ENCODE peak calls at places on chromosome 20, in nine cellular contexts. P is nephron progenitor cell; G is stimulated activated CD4-positive, alpha-beta T cell treated with anti-CD3 and anti-CD28 coated beads, Interleukin-1b, Interleukin-23, amount 100 ng/mL, for 1 hour; C is D721Med; O is LoVo; D is GM03348; T is neural crest cell; M is activated naive CD8-positive, alpha-beta T cell treated with anti-CD3 and anti-CD28 coated beads for 36 hours; E is left cardiac atrium. Z is an unnamed sample.

GRCh38 chr20:45292343-45292742 is 14.3 kb upstream of the RBPJL start:
- DNase-seq in M (no peak), P (no peak), C (no peak), E (no peak), G (no peak), D (no peak), T (no peak), O (no peak), Z (no peak)

GRCh38 chr20:60372822-60373221 is 414.6 kb downstream of the CDH26 start:
- DNase-seq in G (no peak), E (no peak), M (no peak), O (no peak), T (no peak), P (no peak), D (no peak), C (no peak), Z (peak; percentile 22)

GRCh38 chr20:40738976-40739375 is 49.9 kb upstream of the MAFB start:
- DNase-seq in T (no peak), M (no peak), G (no peak), O (no peak), P (no peak), E (no peak), C (no peak), D (no peak), Z (no peak)

GRCh38 chr20:59001449-59002171 is 5.4 kb downstream of the CTSZ start:
- DNase-seq in G (no peak), M (no peak), T (no peak), P (no peak), C (no peak), O (no peak), D (no peak), E (no peak), Z (no peak)

GRCh38 chr20:32155017-32155965 is 45.8 kb downstream of the TM9SF4 start:
- DNase-seq in T (peak; percentile 35), P (peak; percentile 59), C (no peak), O (no peak), D (peak; percentile 86), M (no peak), G (no peak), E (peak; percentile 93), Z (peak; percentile 37)

GRCh38 chr20:16760431-16761304 is 12.5 kb downstream of the OTOR start:
- DNase-seq in G (no peak), P (no peak), C (no peak), D (no peak), E (no peak), T (no peak), O (no peak), M (no peak), Z (no peak)

GRCh38 chr20:56945057-56945456 is 316.0 kb downstream of the TFAP2C start:
- DNase-seq in C (no peak), T (no peak), M (no peak), E (no peak), G (no peak), P (no peak), O (no peak), D (peak; percentile 47), Z (no peak)

GRCh38 chr20:38806855-38807655 is 1.6 kb downstream of the PPP1R16B start:
- DNase-seq in G (no peak), C (no peak), D (peak; percentile 10), T (no peak), O (no peak), M (peak; percentile 34), P (peak; percentile 35), E (no peak), Z (no peak)

GRCh38 chr20:4100679-4101078 is 85.3 kb upstream of the RNF24 start:
- DNase-seq in P (no peak), E (no peak), T (no peak), G (no peak), O (no peak), M (no peak), D (no peak), C (no peak), Z (no peak)

GRCh38 chr20:11159728-11160127 is 485.9 kb upstream of the JAG1 start:
- DNase-seq in E (no peak), O (no peak), M (no peak), T (no peak), P (no peak), G (no peak), D (peak; percentile 35), C (no peak), Z (no peak)

GRCh38 chr20:45229264-45230056 is 8.3 kb downstream of the SEMG2 start:
- DNase-seq in M (peak; percentile 67), P (no peak), G (no peak), C (no peak), T (no peak), D (peak; percentile 13), O (peak; percentile 37), E (no peak), Z (no peak)

Z was measured in SHP77 treated with DMSO at 0.1 percent for 48 hours.